ENCODE peak calls at places on chromosomes 1 and 21, in ten cellular contexts. B is lower lobe of right lung; P is tibial artery; V is PC-9; D is fibroblast of pulmonary artery; K is activated B cell treated with CpG ODN at 0.5 μM for 24 hours; X is CD8-positive, alpha-beta T cell; T is AG04450; O is GM13977; L is GM13976. A is an unnamed sample.
A peak's percentile ranks its signal among the peaks of the same experiment; 100 is the strongest.

GRCh38 chr21:46322351-46323226 is 1.1 kb downstream of the C21orf58 start:
- DNase-seq in B (no peak), P (no peak), V (peak; percentile 14), D (peak; percentile 37), K (no peak), X (no peak), T (no peak), O (no peak), L (no peak), A (no peak)

GRCh38 chr1:53328490-53329182 is 766 bp upstream of the LRP8 start:
- DNase-seq in B (peak; percentile 34), P (peak; percentile 64), V (no peak), D (no peak), K (no peak), X (no peak), T (no peak), O (no peak), L (no peak), A (peak; percentile 15)

GRCh38 chr1:204885288-204885711 is 14.6 kb downstream of the NFASC start:
- DNase-seq in B (no peak), P (no peak), V (no peak), D (peak; percentile 41), K (no peak), X (no peak), T (no peak), O (no peak), L (no peak), A (no peak)

GRCh38 chr21:38503588-38503987 is 5.3 kb upstream of the ERG start:
- DNase-seq in B (no peak), P (peak; percentile 78), V (no peak), D (peak; percentile 79), K (no peak), X (no peak), T (no peak), O (no peak), L (no peak), A (no peak)

GRCh38 chr1:35646043-35646442 is 4.7 kb upstream of the PSMB2 start:
- DNase-seq in B (no peak), P (no peak), V (no peak), D (no peak), K (no peak), X (no peak), T (no peak), O (no peak), L (no peak), A (no peak)

GRCh38 chr21:46294647-46295176 is 8.6 kb downstream of the YBEY start:
- DNase-seq in B (peak; percentile 63), P (no peak), V (peak; percentile 20), D (peak; percentile 55), K (no peak), X (no peak), T (peak; percentile 26), O (peak; percentile 65), L (peak; percentile 79), A (no peak)

GRCh38 chr21:34582506-34583150 is 32.3 kb downstream of the RCAN1 start:
- DNase-seq in B (no peak), P (no peak), V (no peak), D (peak; percentile 62), K (no peak), X (no peak), T (peak; percentile 24), O (peak; percentile 59), L (peak; percentile 68), A (no peak)

GRCh38 chr1:91697322-91698260 is 188.4 kb downstream of the TGFBR3 start:
- DNase-seq in B (no peak), P (no peak), V (no peak), D (peak; percentile 86), K (no peak), X (peak; percentile 31), T (no peak), O (peak; percentile 34), L (peak; percentile 53), A (no peak)

GRCh38 chr1:32413507-32414185 is 19.4 kb upstream of the BSDC1 start:
- DNase-seq in B (peak; percentile 47), P (no peak), V (peak; percentile 50), D (peak; percentile 82), K (peak; percentile 28), X (peak; percentile 74), T (no peak), O (peak; percentile 63), L (peak; percentile 58), A (no peak)

GRCh38 chr1:2393471-2393877 is 1.8 kb downstream of the RER1 start:
- DNase-seq in B (no peak), P (no peak), V (no peak), D (no peak), K (no peak), X (no peak), T (no peak), O (no peak), L (no peak), A (no peak)

GRCh38 chr1:117710710-117711109 is 104.9 kb downstream of the TENT5C start:
- DNase-seq in B (no peak), P (no peak), V (no peak), D (no peak), K (no peak), X (no peak), T (no peak), O (no peak), L (no peak), A (no peak)

GRCh38 chr1:84442256-84442655 is 36.8 kb upstream of the RPF1 start:
- DNase-seq in B (no peak), P (no peak), V (no peak), D (peak; percentile 94), K (no peak), X (no peak), T (peak; percentile 78), O (peak; percentile 64), L (peak; percentile 67), A (no peak)
- TF ChIP-seq CTCF in B (peak; percentile 52), P (peak; percentile 49), V (peak; percentile 80), D (peak; percentile 56), K (no peak), X (peak; percentile 53), T (peak; percentile 57), O (peak; percentile 62), L (peak; percentile 45), A (peak; percentile 63)

DNA sequence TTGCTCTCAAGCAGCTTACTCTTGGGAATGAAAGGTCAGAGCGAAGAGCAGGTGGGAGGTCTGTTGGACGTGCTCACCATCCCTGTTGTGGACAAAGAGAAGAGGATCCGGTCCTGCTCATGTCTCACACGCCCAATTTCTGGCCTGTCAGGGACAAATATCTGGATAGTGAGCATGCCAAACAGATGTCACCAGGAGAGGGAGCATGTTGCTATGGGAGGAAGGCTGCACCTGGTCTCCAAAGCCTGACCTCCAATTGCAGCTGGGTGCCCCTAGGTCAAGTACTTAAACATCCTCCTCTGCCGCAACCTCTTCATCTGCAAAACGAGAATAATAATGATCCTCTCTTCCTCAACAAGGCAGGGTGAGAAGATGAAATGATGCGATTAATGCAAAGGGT is 53.4 kb downstream of the DMRTA2 start:
- DNase-seq in B (no peak), P (no peak), V (no peak), D (peak; percentile 6), K (no peak), X (no peak), T (no peak), O (no peak), L (no peak), A (no peak)
- TF ChIP-seq CTCF in B (no peak), P (no peak), V (no peak), D (peak; percentile 22), K (no peak), X (no peak), T (peak; percentile 10), O (peak; percentile 43), L (peak; percentile 12), A (no peak)

DNA sequence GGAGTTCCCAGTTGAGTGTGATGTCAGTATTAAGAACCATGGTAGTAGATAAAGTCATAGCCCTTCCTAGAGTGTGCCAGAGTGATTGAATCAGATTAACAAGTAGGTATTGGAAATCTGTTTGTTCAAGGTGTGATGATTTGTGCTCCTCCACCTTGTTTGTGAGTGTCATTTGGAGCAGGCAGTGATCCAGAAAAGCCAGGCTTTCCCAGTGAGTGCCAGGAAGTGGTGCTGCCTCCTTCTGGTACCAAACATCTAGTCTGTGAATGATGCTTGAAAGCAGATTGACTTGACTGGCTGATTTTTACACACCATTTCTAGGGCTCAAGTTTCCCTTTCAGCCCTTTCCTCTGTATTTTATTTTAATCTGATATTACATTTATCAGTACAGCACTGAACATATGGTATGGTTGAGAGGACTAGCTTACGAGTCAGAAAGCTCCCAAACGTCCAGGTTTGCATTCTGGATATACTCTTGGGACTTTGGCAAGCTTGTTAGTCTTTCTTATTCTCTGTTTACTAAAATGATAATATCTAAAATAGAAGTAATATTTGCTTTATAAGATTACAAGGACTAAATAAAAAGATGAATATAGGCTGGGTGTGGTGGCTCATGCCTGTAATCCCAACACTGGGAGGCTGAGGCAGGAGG is 100.7 kb downstream of the PATJ start:
- DNase-seq in B (no peak), P (no peak), V (no peak), D (peak; percentile 29), K (no peak), X (no peak), T (no peak), O (no peak), L (no peak), A (no peak)
- TF ChIP-seq CTCF in B (no peak), P (no peak), V (no peak), D (peak; percentile 36), K (no peak), X (no peak), T (peak; percentile 17), O (no peak), L (no peak), A (no peak)

GRCh38 chr1:55479970-55480369 is 264.8 kb upstream of the USP24 start:
- DNase-seq in B (no peak), P (no peak), V (no peak), D (no peak), K (no peak), X (no peak), T (no peak), O (no peak), L (no peak), A (no peak)

GRCh38 chr1:55480396-55480795 is 265.2 kb upstream of the USP24 start:
- DNase-seq in B (no peak), P (no peak), V (no peak), D (no peak), K (no peak), X (no peak), T (no peak), O (no peak), L (no peak), A (no peak)

GRCh38 chr1:55481634-55482033 is 266.5 kb upstream of the USP24 start:
- DNase-seq in B (no peak), P (no peak), V (no peak), D (no peak), K (no peak), X (no peak), T (no peak), O (no peak), L (no peak), A (no peak)

GRCh38 chr1:55484173-55484572 is 269.0 kb upstream of the USP24 start:
- DNase-seq in B (no peak), P (no peak), V (no peak), D (no peak), K (no peak), X (no peak), T (no peak), O (no peak), L (no peak), A (no peak)

DNA sequence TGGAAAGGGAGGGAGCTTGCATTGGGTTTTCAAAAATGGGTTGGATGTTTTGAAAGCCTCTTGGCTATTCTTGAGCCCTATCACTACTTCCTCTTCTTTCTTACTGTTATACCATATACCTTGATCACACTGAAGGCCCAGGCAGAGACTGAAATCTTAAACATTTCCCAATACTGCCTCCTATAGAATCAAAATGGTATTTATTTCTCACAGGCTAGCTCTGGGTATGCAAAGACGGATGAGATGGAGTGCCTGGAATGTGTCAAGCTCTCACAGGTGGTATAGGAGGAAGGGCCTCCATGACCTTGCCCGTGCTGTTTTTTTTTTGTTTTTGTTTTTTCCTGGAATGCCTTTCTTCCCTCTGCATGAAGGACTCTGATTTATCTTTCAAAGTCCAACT is 268.4 kb upstream of the USP24 start:
- DNase-seq in B (no peak), P (no peak), V (no peak), D (no peak), K (no peak), X (no peak), T (no peak), O (no peak), L (no peak), A (no peak)
- TF ChIP-seq CTCF in B (no peak), P (no peak), V (no peak), D (no peak), K (no peak), X (no peak), T (no peak), O (peak; percentile 22), L (no peak), A (no peak)

A was measured in dorsolateral prefrontal cortex.